ENCODE peak calls at places on chromosomes 1 and 21, in nine cellular contexts. One of them, this sample, is unnamed.

GRCh38 chr21:26806734-26807372 is 38.4 kb downstream of the ADAMTS1 start:
- DNase-seq in hepatocyte: no peak
- DNase-seq in GM23248: peak; percentile 74
- DNase-seq in Karpas-422: no peak
- DNase-seq in MM.1S: no peak
- DNase-seq in OCI-LY7: no peak
- DNase-seq in SK-N-SH: no peak
- DNase-seq in PC-9: no peak
- DNase-seq in GM23338: no peak
- DNase-seq in this sample: peak; percentile 82

GRCh38 chr1:24386931-24387330 is 26.7 kb downstream of the STPG1 start:
- DNase-seq in hepatocyte: no peak
- DNase-seq in GM23248: no peak
- DNase-seq in Karpas-422: no peak
- DNase-seq in MM.1S: no peak
- DNase-seq in OCI-LY7: no peak
- DNase-seq in SK-N-SH: no peak
- DNase-seq in PC-9: no peak
- DNase-seq in GM23338: no peak
- DNase-seq in this sample: no peak

GRCh38 chr21:34372321-34372720 is 3.0 kb upstream of the SMIM11 start:
- DNase-seq in hepatocyte: no peak
- DNase-seq in GM23248: no peak
- DNase-seq in Karpas-422: no peak
- DNase-seq in MM.1S: no peak
- DNase-seq in OCI-LY7: no peak
- DNase-seq in SK-N-SH: no peak
- DNase-seq in PC-9: no peak
- DNase-seq in GM23338: no peak
- DNase-seq in this sample: no peak

GRCh38 chr1:235045921-235046601 is 82.6 kb downstream of the TOMM20 start:
- DNase-seq in hepatocyte: no peak
- DNase-seq in GM23248: no peak
- DNase-seq in Karpas-422: no peak
- DNase-seq in MM.1S: no peak
- DNase-seq in OCI-LY7: no peak
- DNase-seq in SK-N-SH: no peak
- DNase-seq in PC-9: no peak
- DNase-seq in GM23338: no peak
- DNase-seq in this sample: no peak

GRCh38 chr1:164641353-164641730 is 82.4 kb downstream of the PBX1 start:
- DNase-seq in hepatocyte: no peak
- DNase-seq in GM23248: peak; percentile 77
- DNase-seq in Karpas-422: no peak
- DNase-seq in MM.1S: no peak
- DNase-seq in OCI-LY7: no peak
- DNase-seq in SK-N-SH: no peak
- DNase-seq in PC-9: no peak
- DNase-seq in GM23338: no peak
- DNase-seq in this sample: no peak

GRCh38 chr21:40337981-40338380 is 470.7 kb downstream of the PCP4 start:
- DNase-seq in hepatocyte: no peak
- DNase-seq in GM23248: no peak
- DNase-seq in Karpas-422: no peak
- DNase-seq in MM.1S: no peak
- DNase-seq in OCI-LY7: no peak
- DNase-seq in SK-N-SH: no peak
- DNase-seq in PC-9: no peak
- DNase-seq in GM23338: no peak
- DNase-seq in this sample: no peak

GRCh38 chr1:41358152-41358937 is 2.9 kb upstream of the FOXO6 start:
- DNase-seq in hepatocyte: no peak
- DNase-seq in GM23248: no peak
- DNase-seq in Karpas-422: no peak
- DNase-seq in MM.1S: no peak
- DNase-seq in OCI-LY7: no peak
- DNase-seq in SK-N-SH: no peak
- DNase-seq in PC-9: peak; percentile 35
- DNase-seq in GM23338: peak; percentile 61
- DNase-seq in this sample: no peak

GRCh38 chr1:16246961-16247360 is 10.0 kb upstream of the CPLANE2 start:
- DNase-seq in hepatocyte: no peak
- DNase-seq in GM23248: no peak
- DNase-seq in Karpas-422: no peak
- DNase-seq in MM.1S: no peak
- DNase-seq in OCI-LY7: no peak
- DNase-seq in SK-N-SH: no peak
- DNase-seq in PC-9: no peak
- DNase-seq in GM23338: no peak
- DNase-seq in this sample: no peak

GRCh38 chr1:91889717-91890459 is 3.9 kb upstream of the TGFBR3 start:
- DNase-seq in hepatocyte: peak; percentile 31
- DNase-seq in GM23248: peak; percentile 52
- DNase-seq in Karpas-422: no peak
- DNase-seq in MM.1S: no peak
- DNase-seq in OCI-LY7: no peak
- DNase-seq in SK-N-SH: no peak
- DNase-seq in PC-9: peak; percentile 19
- DNase-seq in GM23338: no peak
- DNase-seq in this sample: peak; percentile 75

GRCh38 chr1:234758851-234759250 is 148.9 kb upstream of the IRF2BP2 start:
- DNase-seq in hepatocyte: no peak
- DNase-seq in GM23248: no peak
- DNase-seq in Karpas-422: no peak
- DNase-seq in MM.1S: no peak
- DNase-seq in OCI-LY7: no peak
- DNase-seq in SK-N-SH: no peak
- DNase-seq in PC-9: no peak
- DNase-seq in GM23338: no peak
- DNase-seq in this sample: no peak

GRCh38 chr1:31588751-31589515 is 12.6 kb downstream of the TINAGL1 start:
- DNase-seq in hepatocyte: peak; percentile 61
- DNase-seq in GM23248: peak; percentile 70
- DNase-seq in Karpas-422: no peak
- DNase-seq in MM.1S: no peak
- DNase-seq in OCI-LY7: no peak
- DNase-seq in SK-N-SH: no peak
- DNase-seq in PC-9: peak; percentile 77
- DNase-seq in GM23338: peak; percentile 76
- DNase-seq in this sample: peak; percentile 54

GRCh38 chr1:151820940-151821339 is 10.7 kb downstream of the RORC start:
- DNase-seq in hepatocyte: no peak
- DNase-seq in GM23248: no peak
- DNase-seq in Karpas-422: no peak
- DNase-seq in MM.1S: peak; percentile 52
- DNase-seq in OCI-LY7: peak; percentile 13
- DNase-seq in SK-N-SH: peak; percentile 89
- DNase-seq in PC-9: no peak
- DNase-seq in GM23338: no peak
- DNase-seq in this sample: no peak

GRCh38 chr1:42368096-42368795 is 12.3 kb upstream of the RIMKLA start:
- DNase-seq in hepatocyte: peak; percentile 39
- DNase-seq in GM23248: no peak
- DNase-seq in Karpas-422: no peak
- DNase-seq in MM.1S: no peak
- DNase-seq in OCI-LY7: no peak
- DNase-seq in SK-N-SH: no peak
- DNase-seq in PC-9: no peak
- DNase-seq in GM23338: no peak
- DNase-seq in this sample: no peak

GRCh38 chr1:55478742-55479141 is 263.6 kb upstream of the USP24 start:
- DNase-seq in hepatocyte: no peak
- DNase-seq in GM23248: peak; percentile 38
- DNase-seq in Karpas-422: peak; percentile 69
- DNase-seq in MM.1S: peak; percentile 14
- DNase-seq in OCI-LY7: peak; percentile 29
- DNase-seq in SK-N-SH: no peak
- DNase-seq in PC-9: no peak
- DNase-seq in GM23338: peak; percentile 32
- DNase-seq in this sample: peak; percentile 79

DNA sequence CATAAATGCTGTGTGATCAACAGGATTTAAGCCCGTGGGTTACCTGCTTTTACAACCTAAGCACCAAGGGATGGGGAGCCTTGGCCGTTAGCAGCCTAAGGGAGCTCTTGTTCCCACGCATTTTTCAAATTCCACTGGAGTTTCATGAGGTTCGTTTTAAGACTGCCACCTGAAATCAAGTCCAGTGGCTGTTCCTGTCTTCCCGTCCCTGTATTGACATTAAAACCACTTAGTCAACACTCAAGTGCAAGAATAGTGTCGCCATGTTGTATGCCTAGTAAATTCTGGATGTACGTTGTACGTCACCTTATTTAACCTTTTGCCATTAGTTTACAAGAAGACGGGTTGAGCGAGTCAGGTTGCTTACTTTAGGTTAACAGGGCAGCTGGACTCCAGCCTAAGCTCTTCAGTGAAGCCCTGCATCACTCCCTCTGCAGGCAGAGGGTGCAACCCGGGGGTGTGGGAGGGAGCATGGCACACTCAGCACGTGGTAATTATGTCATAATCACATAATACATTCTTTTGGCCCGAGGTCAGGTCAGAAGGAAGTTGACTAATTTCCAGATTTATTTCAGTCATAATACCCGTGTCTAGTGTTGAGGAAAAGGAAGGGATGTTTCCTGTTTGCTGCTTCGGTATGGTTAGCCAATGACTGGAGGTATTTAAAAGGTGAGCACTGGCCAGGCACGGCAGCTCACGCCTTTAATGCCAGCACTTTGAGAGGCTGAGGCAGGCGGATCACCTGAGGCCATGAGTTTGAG is 42.5 kb downstream of the CNST start:
- DNase-seq in hepatocyte: peak; percentile 81
- DNase-seq in GM23248: peak; percentile 96
- DNase-seq in Karpas-422: no peak
- DNase-seq in MM.1S: no peak
- DNase-seq in OCI-LY7: no peak
- DNase-seq in SK-N-SH: peak; percentile 42
- DNase-seq in PC-9: peak; percentile 91
- DNase-seq in GM23338: peak; percentile 68
- DNase-seq in this sample: peak; percentile 99
- H3K27ac ChIP-seq in hepatocyte: peak overlapping the region; percentile 73
- H3K27ac ChIP-seq in GM23248: peak overlapping the region; percentile 77
- H3K27ac ChIP-seq in Karpas-422: no peak overlapping the region
- H3K27ac ChIP-seq in MM.1S: no peak overlapping the region
- H3K27ac ChIP-seq in OCI-LY7: no peak overlapping the region
- H3K27ac ChIP-seq in SK-N-SH: peak overlapping the region; percentile 86
- H3K27ac ChIP-seq in PC-9: peak overlapping the region; percentile 81
- H3K27ac ChIP-seq in GM23338: peak overlapping the region; percentile 64
- H3K27ac ChIP-seq in this sample: peak overlapping the region; percentile 75

DNA sequence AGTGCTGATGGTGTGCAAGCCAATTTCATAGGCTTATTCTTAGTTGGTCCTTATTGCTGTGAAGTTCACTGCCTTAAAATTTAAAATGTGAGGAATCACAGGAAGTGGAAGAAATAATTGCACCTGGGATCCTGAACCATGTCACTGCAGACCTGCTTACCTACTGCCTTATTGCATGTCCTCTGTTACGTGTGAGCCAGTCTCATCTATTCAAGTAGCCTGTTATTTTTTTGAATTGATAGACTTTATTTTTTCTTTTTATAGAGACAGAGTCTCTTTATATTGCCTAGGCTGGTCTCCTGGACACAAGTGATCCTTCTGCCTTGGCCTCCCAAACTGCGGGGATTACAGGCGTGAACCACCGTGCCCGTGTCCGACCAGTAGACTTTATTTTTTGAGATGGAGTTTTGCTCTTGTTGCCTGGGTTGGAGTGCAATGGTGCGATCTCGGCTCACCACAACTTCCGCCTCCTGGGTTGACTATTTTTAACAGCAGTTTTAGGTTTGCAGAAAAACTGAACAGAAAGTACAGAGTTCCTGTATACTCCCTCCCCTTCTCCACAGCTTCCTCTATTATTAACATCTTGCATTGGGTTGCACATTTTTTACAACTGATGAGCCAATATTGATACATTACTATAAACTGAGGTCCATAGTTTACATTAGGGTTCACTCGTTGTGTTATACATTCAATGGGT is 14.0 kb upstream of the DISC1 start:
- DNase-seq in hepatocyte: no peak
- DNase-seq in GM23248: no peak
- DNase-seq in Karpas-422: peak; percentile 93
- DNase-seq in MM.1S: peak; percentile 86
- DNase-seq in OCI-LY7: peak; percentile 78
- DNase-seq in SK-N-SH: no peak
- DNase-seq in PC-9: no peak
- DNase-seq in GM23338: no peak
- DNase-seq in this sample: no peak
- H3K4me3 ChIP-seq in hepatocyte: no peak overlapping the region
- H3K4me3 ChIP-seq in GM23248: no peak overlapping the region
- H3K4me3 ChIP-seq in Karpas-422: peak overlapping the region; percentile 62
- H3K4me3 ChIP-seq in MM.1S: peak overlapping the region; percentile 49
- H3K4me3 ChIP-seq in OCI-LY7: peak overlapping the region; percentile 41
- H3K4me3 ChIP-seq in SK-N-SH: no peak overlapping the region
- H3K4me3 ChIP-seq in PC-9: no peak overlapping the region
- H3K4me3 ChIP-seq in GM23338: no peak overlapping the region
- H3K4me3 ChIP-seq in this sample: no peak overlapping the region

GRCh38 chr1:60679524-60679923 is 402.8 kb upstream of the NFIA start:
- DNase-seq in hepatocyte: no peak
- DNase-seq in GM23248: no peak
- DNase-seq in Karpas-422: no peak
- DNase-seq in MM.1S: no peak
- DNase-seq in OCI-LY7: no peak
- DNase-seq in SK-N-SH: no peak
- DNase-seq in PC-9: no peak
- DNase-seq in GM23338: peak; percentile 55
- DNase-seq in this sample: no peak

GRCh38 chr1:60678802-60679201 is 403.6 kb upstream of the NFIA start:
- DNase-seq in hepatocyte: no peak
- DNase-seq in GM23248: no peak
- DNase-seq in Karpas-422: no peak
- DNase-seq in MM.1S: no peak
- DNase-seq in OCI-LY7: no peak
- DNase-seq in SK-N-SH: no peak
- DNase-seq in PC-9: no peak
- DNase-seq in GM23338: peak; percentile 22
- DNase-seq in this sample: no peak

GRCh38 chr1:60681095-60681860 is 401.1 kb upstream of the NFIA start:
- DNase-seq in hepatocyte: no peak
- DNase-seq in GM23248: no peak
- DNase-seq in Karpas-422: no peak
- DNase-seq in MM.1S: no peak
- DNase-seq in OCI-LY7: no peak
- DNase-seq in SK-N-SH: no peak
- DNase-seq in PC-9: no peak
- DNase-seq in GM23338: no peak
- DNase-seq in this sample: no peak

GRCh38 chr1:60678381-60678780 is 404.0 kb upstream of the NFIA start:
- DNase-seq in hepatocyte: no peak
- DNase-seq in GM23248: no peak
- DNase-seq in Karpas-422: no peak
- DNase-seq in MM.1S: no peak
- DNase-seq in OCI-LY7: no peak
- DNase-seq in SK-N-SH: no peak
- DNase-seq in PC-9: no peak
- DNase-seq in GM23338: no peak
- DNase-seq in this sample: no peak

GRCh38 chr1:60679976-60680375 is 402.4 kb upstream of the NFIA start:
- DNase-seq in hepatocyte: no peak
- DNase-seq in GM23248: no peak
- DNase-seq in Karpas-422: no peak
- DNase-seq in MM.1S: no peak
- DNase-seq in OCI-LY7: no peak
- DNase-seq in SK-N-SH: no peak
- DNase-seq in PC-9: no peak
- DNase-seq in GM23338: no peak
- DNase-seq in this sample: no peak
- H3K9me2 ChIP-seq in hepatocyte: no peaks in the 10 kb centered on the region
- H3K9me2 ChIP-seq in GM23248: no peaks in the 10 kb centered on the region
- H3K9me2 ChIP-seq in Karpas-422: no peaks in the 10 kb centered on the region
- H3K9me2 ChIP-seq in MM.1S: no peaks in the 10 kb centered on the region
- H3K9me2 ChIP-seq in OCI-LY7: no peaks in the 10 kb centered on the region
- H3K9me2 ChIP-seq in SK-N-SH: no peaks in the 10 kb centered on the region
- H3K9me2 ChIP-seq in PC-9: no peaks in the 10 kb centered on the region
- H3K9me2 ChIP-seq in GM23338: peaks cover 5% of the 10 kb centered on the region
- H3K9me2 ChIP-seq in this sample: no peaks in the 10 kb centered on the region

GRCh38 chr1:112707217-112708001 is 482 bp upstream of the RHOC start:
- DNase-seq in hepatocyte: peak; percentile 96
- DNase-seq in GM23248: peak; percentile 95
- DNase-seq in Karpas-422: peak; percentile 80
- DNase-seq in MM.1S: peak; percentile 51
- DNase-seq in OCI-LY7: peak; percentile 79
- DNase-seq in SK-N-SH: peak; percentile 96
- DNase-seq in PC-9: peak; percentile 90
- DNase-seq in GM23338: peak; percentile 96
- DNase-seq in this sample: peak; percentile 89
- H3K27ac ChIP-seq in hepatocyte: peak overlapping the region; percentile 97
- H3K27ac ChIP-seq in GM23248: no peak overlapping the region
- H3K27ac ChIP-seq in Karpas-422: no peak overlapping the region
- H3K27ac ChIP-seq in MM.1S: no peak overlapping the region
- H3K27ac ChIP-seq in OCI-LY7: no peak overlapping the region
- H3K27ac ChIP-seq in SK-N-SH: peak overlapping the region; percentile 42
- H3K27ac ChIP-seq in PC-9: no peak overlapping the region
- H3K27ac ChIP-seq in GM23338: no peak overlapping the region
- H3K27ac ChIP-seq in this sample: peak overlapping the region; percentile 31